ENCODE peak calls at places on chromosomes 4 and X, in eight cellular contexts. G, X, I, B, T, O, K and J are unnamed samples.

GRCh38 chr4:1030559-1030958 is 19.1 kb downstream of the FGFRL1 start:
- DNase-seq in K (no peak), G (peak; percentile 77), B (no peak), I (no peak), T (no peak), X (no peak), O (no peak), J (no peak)

GRCh38 chrX:150269613-150270254 is 93.4 kb upstream of the MAMLD1 start:
- DNase-seq in I (no peak), O (no peak), T (no peak), K (no peak), B (no peak), G (peak; percentile 47), X (no peak), J (no peak)

GRCh38 chr4:1244978-1245471 is 3.9 kb downstream of the CTBP1 start:
- DNase-seq in I (no peak), T (no peak), B (peak; percentile 53), X (no peak), O (no peak), G (no peak), K (no peak), J (no peak)

GRCh38 chr4:125315571-125316390 is 1.0 kb downstream of the FAT4 start:
- DNase-seq in G (no peak), T (peak; percentile 7), I (peak; percentile 14), B (peak; percentile 74), X (peak; percentile 27), K (no peak), O (peak; percentile 61), J (peak; percentile 15)

GRCh38 chr4:185479507-185479971 is 8.0 kb upstream of the CCDC110 start:
- DNase-seq in I (no peak), K (no peak), O (no peak), G (no peak), X (no peak), B (no peak), T (no peak), J (peak; percentile 19)

GRCh38 chr4:68218044-68218443 is 27.4 kb downstream of the TMPRSS11B start:
- DNase-seq in X (no peak), B (no peak), G (no peak), T (no peak), I (no peak), O (no peak), K (no peak), J (no peak)

GRCh38 chr4:173235050-173235449 is 66.4 kb downstream of the GALNT7 start:
- DNase-seq in T (no peak), K (no peak), O (no peak), I (no peak), X (no peak), G (no peak), B (no peak), J (no peak)

GRCh38 chrX:418927-419729 is 32.4 kb upstream of the PPP2R3B start:
- DNase-seq in K (no peak), G (no peak), I (no peak), O (no peak), B (no peak), X (no peak), T (no peak), J (no peak)

GRCh38 chr4:12651876-12652275 is 832.3 kb downstream of the RAB28 start:
- DNase-seq in X (no peak), T (no peak), O (no peak), G (no peak), K (no peak), I (no peak), B (no peak), J (no peak)

GRCh38 chrX:153992180-153992579 is 19.6 kb downstream of the TMEM187 start:
- DNase-seq in X (no peak), B (no peak), O (no peak), K (no peak), G (no peak), I (no peak), T (no peak), J (no peak)

GRCh38 chrX:43556207-43556606 is 99.9 kb upstream of the MAOA start:
- DNase-seq in X (no peak), O (no peak), B (no peak), K (no peak), T (no peak), G (no peak), I (no peak), J (no peak)

GRCh38 chr4:14910411-14910810 is 91.9 kb upstream of the CPEB2 start:
- DNase-seq in T (no peak), B (no peak), K (no peak), G (no peak), X (no peak), O (no peak), I (no peak), J (no peak)

GRCh38 chr4:186144596-186145569 is 40.4 kb downstream of the FAM149A start:
- DNase-seq in T (peak; percentile 8), G (peak; percentile 36), B (peak; percentile 83), O (peak; percentile 45), X (no peak), I (peak; percentile 28), K (peak; percentile 16), J (peak; percentile 27)

GRCh38 chrX:149527705-149528104 is 13.1 kb upstream of the EOLA1 start:
- DNase-seq in B (no peak), K (no peak), X (no peak), I (no peak), O (no peak), T (peak; percentile 47), G (peak; percentile 26), J (peak; percentile 53)

GRCh38 chr4:85968945-85969830 is 390.7 kb downstream of the MAPK10 start:
- DNase-seq in K (peak; percentile 68), O (no peak), X (peak; percentile 28), I (no peak), B (no peak), G (peak; percentile 22), T (no peak), J (no peak)

GRCh38 chrX:21705215-21705614 is 47.1 kb upstream of the KLHL34 start:
- DNase-seq in I (no peak), G (no peak), T (no peak), B (no peak), X (no peak), K (no peak), O (no peak), J (no peak)

GRCh38 chrX:37332987-37333658 is 16.0 kb upstream of the PRRG1 start:
- DNase-seq in K (no peak), B (no peak), I (no peak), G (no peak), X (no peak), O (no peak), T (no peak), J (no peak)

GRCh38 chr4:141021397-141022194 is 111.7 kb downstream of the RNF150 start:
- DNase-seq in G (no peak), I (no peak), O (no peak), T (no peak), K (no peak), B (no peak), X (no peak), J (no peak)

GRCh38 chr4:168558587-168558986 is 61.7 kb downstream of the PALLD start:
- DNase-seq in K (no peak), G (no peak), O (no peak), B (no peak), I (no peak), X (no peak), T (no peak), J (no peak)

GRCh38 chr4:100984901-100985300 is 362.4 kb downstream of the PPP3CA start:
- DNase-seq in B (no peak), T (no peak), X (no peak), O (no peak), I (no peak), G (no peak), K (peak; percentile 67), J (no peak)